ENCODE peak calls at places on chromosome 22, in four cellular contexts. U, A, B and D are unnamed samples.
A peak's percentile ranks its signal among the peaks of the same experiment; 100 is the strongest.

GRCh38 chr22:37784829-37785495 is 22.8 kb upstream of the GCAT start:
- DNase-seq in U (no peak), A (no peak), B (no peak), D (no peak)

GRCh38 chr22:44438056-44438455 is 60.0 kb downstream of the RTL6 start:
- DNase-seq in U (no peak), A (no peak), B (no peak), D (no peak)

GRCh38 chr22:25203082-25203481 is 3.4 kb downstream of the CRYBB3 start:
- DNase-seq in U (no peak), A (no peak), B (no peak), D (no peak)

GRCh38 chr22:46028069-46028991 is 51.4 kb upstream of the WNT7B start:
- DNase-seq in U (no peak), A (no peak), B (no peak), D (no peak)

GRCh38 chr22:38941488-38941987 is 15.9 kb upstream of the APOBEC3A start:
- DNase-seq in U (no peak), A (no peak), B (no peak), D (peak; percentile 77)

GRCh38 chr22:25232301-25232700 is 12.9 kb downstream of the CRYBB2 start:
- DNase-seq in U (no peak), A (no peak), B (no peak), D (no peak)

GRCh38 chr22:38487946-38488345 is 18.2 kb downstream of the DDX17 start:
- DNase-seq in U (no peak), A (no peak), B (no peak), D (no peak)

GRCh38 chr22:48855013-48855412 is 972.7 kb downstream of the BRD1 start:
- DNase-seq in U (no peak), A (no peak), B (no peak), D (no peak)

GRCh38 chr22:43222281-43222680 is 35.3 kb upstream of the TTLL12 start:
- DNase-seq in U (no peak), A (peak; percentile 60), B (peak; percentile 66), D (no peak)

GRCh38 chr22:37818397-37819099 is 4.6 kb upstream of the GALR3 start:
- DNase-seq in U (no peak), A (peak; percentile 26), B (no peak), D (peak; percentile 68)

GRCh38 chr22:35212996-35213395 is 44.3 kb upstream of the HMGXB4 start:
- DNase-seq in U (no peak), A (no peak), B (no peak), D (no peak)

GRCh38 chr22:20536590-20537324 is 29.3 kb downstream of the MED15 start:
- DNase-seq in U (no peak), A (peak; percentile 67), B (peak; percentile 66), D (no peak)

GRCh38 chr22:44317163-44317455 is 4.4 kb upstream of the SHISAL1 start:
- DNase-seq in U (no peak), A (no peak), B (no peak), D (no peak)

GRCh38 chr22:19713650-19714319 is 518 bp upstream of the SEPTIN5 start:
- DNase-seq in U (no peak), A (no peak), B (no peak), D (no peak)

GRCh38 chr22:35568751-35569725 is 28.4 kb downstream of the RASD2 start:
- DNase-seq in U (no peak), A (no peak), B (no peak), D (no peak)

GRCh38 chr22:38872831-38873248 is 824 bp upstream of the CBX6 start:
- DNase-seq in U (peak; percentile 24), A (peak; percentile 79), B (peak; percentile 53), D (no peak)

GRCh38 chr22:40484906-40485660 is 114.7 kb downstream of the SGSM3 start:
- DNase-seq in U (no peak), A (no peak), B (no peak), D (no peak)

GRCh38 chr22:20433191-20433590 is 4.4 kb downstream of the SCARF2 start:
- DNase-seq in U (no peak), A (no peak), B (no peak), D (no peak)

GRCh38 chr22:45917700-45918454 is 59.1 kb downstream of the WNT7B start:
- DNase-seq in U (no peak), A (no peak), B (no peak), D (no peak)

GRCh38 chr22:50739279-50739691 is 1.3 kb downstream of the ACR start:
- DNase-seq in U (no peak), A (no peak), B (no peak), D (no peak)

GRCh38 chr22:24200616-24201212 is 19.4 kb downstream of the SUSD2 start:
- DNase-seq in U (no peak), A (no peak), B (no peak), D (no peak)

GRCh38 chr22:44159811-44160210 is 20.9 kb upstream of the PARVG start:
- DNase-seq in U (no peak), A (no peak), B (no peak), D (no peak)

GRCh38 chr22:40404251-40405177 is 34.1 kb downstream of the SGSM3 start:
- DNase-seq in U (no peak), A (no peak), B (no peak), D (no peak)

GRCh38 chr22:34587357-34588356 is 478.3 kb upstream of the ISX start:
- DNase-seq in U (no peak), A (no peak), B (no peak), D (no peak)

GRCh38 chr22:40642316-40642715 is 5.8 kb upstream of the MRTFA start:
- DNase-seq in U (no peak), A (no peak), B (no peak), D (no peak)

GRCh38 chr22:27991586-27992293 is 72.7 kb upstream of the PITPNB start:
- DNase-seq in U (peak; percentile 3), A (no peak), B (no peak), D (peak; percentile 20)

GRCh38 chr22:23281053-23281405 is 100.7 kb downstream of the BCR start:
- DNase-seq in U (no peak), A (no peak), B (no peak), D (no peak)

GRCh38 chr22:31046591-31047226 is 34.4 kb upstream of the SMTN start:
- DNase-seq in U (no peak), A (peak; percentile 93), B (no peak), D (no peak)

GRCh38 chr22:22035771-22036314 is 53.3 kb upstream of the TOP3B start:
- DNase-seq in U (no peak), A (no peak), B (no peak), D (no peak)
- H3K36me3 ChIP-seq in U (no peaks in the 10 kb centered on the region), A (no peaks in the 10 kb centered on the region), B (no peaks in the 10 kb centered on the region), D (no peaks in the 10 kb centered on the region)

GRCh38 chr22:41862530-41863266 is 29.8 kb downstream of the SREBF2 start:
- DNase-seq in U (no peak), A (no peak), B (no peak), D (peak; percentile 72)

GRCh38 chr22:41857160-41857859 is 24.4 kb downstream of the SREBF2 start:
- DNase-seq in U (peak; percentile 61), A (peak; percentile 45), B (peak; percentile 63), D (peak; percentile 78)

GRCh38 chr22:41862160-41862529 is 29.2 kb downstream of the SREBF2 start:
- DNase-seq in U (no peak), A (no peak), B (no peak), D (peak; percentile 72)

GRCh38 chr22:41856484-41856883 is 23.6 kb downstream of the SREBF2 start:
- DNase-seq in U (no peak), A (no peak), B (no peak), D (no peak)

DNA sequence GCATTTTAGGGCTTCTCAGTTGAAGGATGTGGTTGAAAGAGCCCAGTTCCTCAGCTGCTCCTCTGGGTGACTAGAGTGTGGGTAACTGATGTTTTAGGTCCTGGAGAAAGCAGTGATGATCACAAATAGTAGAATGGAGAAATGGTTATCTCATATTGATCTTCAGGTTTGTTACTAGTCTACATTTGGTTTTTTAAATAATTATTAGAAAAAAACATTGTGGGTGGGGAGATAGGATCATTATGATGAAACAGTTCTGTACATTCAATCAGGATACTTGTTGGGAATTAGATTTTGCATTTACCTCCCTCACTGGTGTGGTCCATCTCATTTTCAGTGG is 24.9 kb downstream of the SREBF2 start:
- DNase-seq in U (no peak), A (no peak), B (no peak), D (no peak)
- TF ChIP-seq CTCF in U (no peak), A (no peak), B (no peak), D (no peak)

GRCh38 chr22:17501679-17502285 is 61.5 kb upstream of the SLC25A18 start:
- DNase-seq in U (peak; percentile 41), A (peak; percentile 50), B (peak; percentile 51), D (peak; percentile 29)
- H3K4me3 ChIP-seq in U (no peak overlapping the region), A (no peak overlapping the region), B (no peak overlapping the region), D (no peak overlapping the region)

DNA sequence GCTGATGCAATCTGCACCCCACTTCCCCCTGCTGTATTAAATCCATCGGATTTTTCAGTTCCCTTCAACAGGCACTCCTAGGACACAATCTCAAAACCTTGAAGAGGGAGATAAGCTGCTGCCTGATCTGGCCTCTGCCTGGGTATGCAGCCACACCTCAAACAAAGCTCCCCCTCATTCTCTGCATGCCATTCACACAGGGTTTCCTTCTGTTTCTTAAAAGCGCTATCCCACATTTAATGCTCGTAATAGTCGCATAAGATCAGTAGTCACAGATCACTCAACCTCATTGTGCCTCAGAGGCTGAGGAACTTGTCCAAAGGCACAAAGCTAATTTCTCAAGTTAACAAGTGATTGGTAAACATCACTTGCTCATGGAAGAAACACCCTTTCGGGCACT is 34.0 kb downstream of the UQCR10 start:
- DNase-seq in U (no peak), A (no peak), B (no peak), D (no peak)
- H3K36me3 ChIP-seq in U (peaks cover 89% of the 10 kb centered on the region), A (peaks cover 27% of the 10 kb centered on the region), B (peaks cover 75% of the 10 kb centered on the region), D (peaks cover 47% of the 10 kb centered on the region)

DNA sequence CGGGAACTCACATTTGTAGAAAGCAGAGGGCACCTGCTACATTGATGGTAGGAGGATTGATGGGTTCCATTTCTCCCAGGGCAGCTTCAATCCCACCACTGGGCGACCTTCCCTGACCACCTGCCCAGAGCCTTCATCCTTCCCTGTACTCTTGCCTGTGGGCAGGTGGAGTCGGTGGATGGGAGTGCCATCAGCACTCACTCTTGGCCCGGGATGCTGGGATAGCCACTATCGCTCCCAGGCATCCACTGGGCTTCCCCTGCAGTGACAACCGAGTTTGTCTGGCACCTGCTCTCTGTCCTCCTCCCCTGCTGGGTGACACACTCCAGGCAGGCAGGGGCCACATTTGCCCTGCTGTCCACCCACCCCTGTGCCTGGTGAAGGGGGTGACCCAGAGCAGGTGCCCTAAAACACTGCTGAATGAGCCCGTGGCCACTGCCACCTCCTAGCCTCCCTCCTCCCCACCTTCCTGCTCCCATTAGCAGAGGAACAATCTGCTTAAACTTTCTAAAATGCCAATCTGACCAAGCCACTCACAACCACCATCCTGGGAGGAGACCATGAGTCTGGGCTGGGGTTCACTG is 604.7 kb downstream of the TBC1D22A start:
- DNase-seq in U (no peak), A (no peak), B (no peak), D (no peak)
- TF ChIP-seq CTCF in U (no peak), A (no peak), B (no peak), D (no peak)

GRCh38 chr22:29072979-29073617 is at the start of gene KREMEN1:
- DNase-seq in U (peak; percentile 24), A (peak; percentile 23), B (no peak), D (no peak)

GRCh38 chr22:29073618-29074275 is 912 bp downstream of the KREMEN1 start:
- DNase-seq in U (peak; percentile 50), A (peak; percentile 36), B (peak; percentile 43), D (no peak)

GRCh38 chr22:29074276-29074625 is 1.4 kb downstream of the KREMEN1 start:
- DNase-seq in U (no peak), A (no peak), B (no peak), D (no peak)

GRCh38 chr22:29071261-29072045 is 1.4 kb upstream of the KREMEN1 start:
- DNase-seq in U (no peak), A (no peak), B (no peak), D (peak; percentile 65)

GRCh38 chr22:29072193-29072978 is 449 bp upstream of the KREMEN1 start:
- DNase-seq in U (peak; percentile 81), A (peak; percentile 82), B (peak; percentile 94), D (peak; percentile 84)
- H3K4me3 ChIP-seq in U (no peak overlapping the region), A (peak overlapping the region; percentile 81), B (peak overlapping the region; percentile 51), D (peak overlapping the region; percentile 2)